ENCODE peak calls at places on chromosomes 1 and 21, in five cellular contexts. O is GDM1, U is bronchial epithelial cell, F is left lung, R is T-helper 9 cell. M is an unnamed sample.

GRCh38 chr1:2003564-2004131 is at the start of gene CFAP74:
- DNase-seq in O (no peak), U (no peak), F (no peak), R (no peak), M (no peak)

GRCh38 chr1:19007491-19008441 is 51.3 kb upstream of the IFFO2 start:
- DNase-seq in O (no peak), U (no peak), F (no peak), R (no peak), M (no peak)

GRCh38 chr1:113256348-113256729 is 134.0 kb upstream of the MAGI3 start:
- DNase-seq in O (no peak), U (peak; percentile 8), F (no peak), R (no peak), M (no peak)

GRCh38 chr1:15033264-15033663 is 120.3 kb upstream of the TMEM51 start:
- DNase-seq in O (no peak), U (peak; percentile 52), F (no peak), R (no peak), M (no peak)

GRCh38 chr1:212977781-212978645 is 27.7 kb downstream of the VASH2 start:
- DNase-seq in O (no peak), U (no peak), F (no peak), R (no peak), M (no peak)

GRCh38 chr21:30255679-30256078 is 27.1 kb downstream of the KRTAP24-1 start:
- DNase-seq in O (no peak), U (no peak), F (no peak), R (no peak), M (no peak)

GRCh38 chr1:89607888-89608626 is 24.9 kb upstream of the LRRC8C start:
- DNase-seq in O (no peak), U (peak; percentile 79), F (no peak), R (peak; percentile 60), M (peak; percentile 55)

GRCh38 chr1:64892576-64893573 is 73.5 kb downstream of the JAK1 start:
- DNase-seq in O (no peak), U (no peak), F (peak; percentile 45), R (no peak), M (no peak)

GRCh38 chr1:36657826-36658225 is 175.1 kb upstream of the CSF3R start:
- DNase-seq in O (no peak), U (no peak), F (no peak), R (no peak), M (no peak)

GRCh38 chr1:56525463-56526155 is 53.8 kb downstream of the PLPP3 start:
- DNase-seq in O (no peak), U (peak; percentile 22), F (peak; percentile 73), R (no peak), M (no peak)

GRCh38 chr1:97200627-97201026 is 479.0 kb downstream of the PTBP2 start:
- DNase-seq in O (no peak), U (no peak), F (no peak), R (no peak), M (no peak)

GRCh38 chr1:89877756-89878155 is 56.9 kb downstream of the LRRC8D start:
- DNase-seq in O (no peak), U (no peak), F (no peak), R (no peak), M (no peak)

GRCh38 chr21:28069446-28069845 is 923.2 kb downstream of the LTN1 start:
- DNase-seq in O (no peak), U (peak; percentile 14), F (no peak), R (no peak), M (no peak)

GRCh38 chr1:164563821-164564251 is 4.9 kb downstream of the PBX1 start:
- DNase-seq in O (no peak), U (peak; percentile 29), F (no peak), R (no peak), M (no peak)

GRCh38 chr1:93715529-93716126 is 34.0 kb upstream of the BCAR3 start:
- DNase-seq in O (no peak), U (no peak), F (no peak), R (no peak), M (no peak)

GRCh38 chr1:201327687-201328240 is 44.5 kb downstream of the PKP1 start:
- DNase-seq in O (no peak), U (peak; percentile 85), F (no peak), R (no peak), M (no peak)

GRCh38 chr1:112707217-112708001 is 482 bp upstream of the RHOC start:
- DNase-seq in O (peak; percentile 75), U (peak; percentile 74), F (peak; percentile 88), R (peak; percentile 47), M (peak; percentile 45)

GRCh38 chr1:45769261-45769932 is 18.9 kb upstream of the IPP start:
- DNase-seq in O (no peak), U (peak; percentile 76), F (no peak), R (no peak), M (no peak)

GRCh38 chr1:225613006-225613405 is 39.9 kb downstream of the ENAH start:
- DNase-seq in O (no peak), U (no peak), F (no peak), R (no peak), M (no peak)

GRCh38 chr1:42240964-42241755 is 76.6 kb upstream of the GUCA2A start:
- DNase-seq in O (no peak), U (no peak), F (no peak), R (no peak), M (no peak)

GRCh38 chr1:198295975-198296374 is 139.2 kb downstream of the NEK7 start:
- DNase-seq in O (no peak), U (no peak), F (no peak), R (no peak), M (no peak)

GRCh38 chr1:208242829-208243521 is 1.2 kb downstream of the PLXNA2 start:
- DNase-seq in O (peak; percentile 18), U (no peak), F (no peak), R (no peak), M (no peak)

GRCh38 chr1:932178-932520 is 8.4 kb downstream of the SAMD11 start:
- DNase-seq in O (no peak), U (no peak), F (no peak), R (no peak), M (no peak)

GRCh38 chr1:218209351-218209861 is 75.7 kb upstream of the RRP15 start:
- DNase-seq in O (no peak), U (peak; percentile 77), F (no peak), R (no peak), M (no peak)

GRCh38 chr1:9703681-9704080 is 52.1 kb downstream of the PIK3CD start:
- DNase-seq in O (no peak), U (no peak), F (no peak), R (no peak), M (no peak)

GRCh38 chr1:9808459-9808858 is 15.3 kb downstream of the CLSTN1 start:
- DNase-seq in O (no peak), U (no peak), F (no peak), R (no peak), M (no peak)

GRCh38 chr1:47432071-47433036 is 5.5 kb upstream of the FOXD2 start:
- DNase-seq in O (peak; percentile 64), U (peak; percentile 81), F (peak; percentile 69), R (peak; percentile 54), M (peak; percentile 27)

GRCh38 chr1:91877574-91878208 is 8.3 kb downstream of the TGFBR3 start:
- DNase-seq in O (no peak), U (peak; percentile 26), F (no peak), R (no peak), M (no peak)

GRCh38 chr1:46687910-46688509 is 16.4 kb downstream of the TEX38 start:
- DNase-seq in O (no peak), U (no peak), F (no peak), R (no peak), M (no peak)

GRCh38 chr1:43021547-43022474 is 63.1 kb upstream of the SLC2A1 start:
- DNase-seq in O (no peak), U (peak; percentile 99), F (no peak), R (no peak), M (no peak)

GRCh38 chr1:151485685-151486255 is 25.4 kb upstream of the CGN start:
- DNase-seq in O (no peak), U (no peak), F (no peak), R (no peak), M (no peak)

GRCh38 chr1:112297536-112297935 is 98.5 kb upstream of the CTTNBP2NL start:
- DNase-seq in O (no peak), U (peak; percentile 50), F (no peak), R (no peak), M (no peak)

GRCh38 chr1:1118893-1119220 is 3.0 kb upstream of the C1orf159 start:
- DNase-seq in O (no peak), U (no peak), F (no peak), R (no peak), M (no peak)